ENCODE peak calls at places on chromosomes 5 and 9, in six cellular contexts. L, T, F, B, S and U are unnamed samples.

GRCh38 chr5:91706785-91707520 is 323.8 kb upstream of the ARRDC3 start:
- DNase-seq in T (no peak), F (no peak), S (no peak), L (no peak), B (peak), U (no peak)

GRCh38 chr9:124831642-124832364 is 21.5 kb upstream of the WDR38 start:
- DNase-seq in L (no peak), T (no peak), S (no peak), F (no peak), B (no peak), U (peak)

GRCh38 chr9:100472725-100473261 is at the start of gene TMEFF1:
- DNase-seq in L (peak), B (no peak), F (peak), S (peak), T (peak), U (no peak)

GRCh38 chr9:137452761-137453642 is 6.1 kb downstream of the NSMF start:
- DNase-seq in F (no peak), B (no peak), S (peak), L (no peak), T (no peak), U (no peak)

GRCh38 chr5:93359296-93359957 is 221.6 kb downstream of the NR2F1-AS1 start:
- DNase-seq in F (peak), S (no peak), T (no peak), B (peak), L (no peak), U (peak)

GRCh38 chr9:134360897-134361296 is 34.6 kb downstream of the RXRA start:
- DNase-seq in B (no peak), T (peak), L (no peak), F (no peak), S (no peak), U (no peak)

GRCh38 chr9:126357074-126357473 is 30.4 kb downstream of the MVB12B start:
- DNase-seq in T (no peak), S (no peak), F (no peak), B (no peak), L (no peak), U (no peak)

GRCh38 chr5:131394128-131394527 is 130.3 kb downstream of the CDC42SE2 start:
- DNase-seq in L (no peak), T (no peak), S (no peak), F (no peak), B (no peak), U (peak)

GRCh38 chr9:97475079-97475478 is 26.4 kb upstream of the TMOD1 start:
- DNase-seq in B (no peak), S (no peak), T (no peak), L (no peak), F (no peak), U (peak)